ENCODE peak calls at places on chromosomes 4 and X, in eight cellular contexts. D is IMR-90, N is tibial nerve, U is NB4, R is GM12865, K is fibroblast of the aortic adventitia, X is psoas muscle, F is epithelial cell of proximal tubule. A is an unnamed sample.

GRCh38 chrX:151082077-151082948 is 94.1 kb upstream of the GPR50 start:
- DNase-seq in D (peak), N (peak), U (peak), R (peak), K (peak), X (peak), F (no peak), A (peak)

GRCh38 chrX:41732260-41732659 is 8.3 kb downstream of the GPR82 start:
- DNase-seq in D (no peak), N (no peak), U (no peak), R (no peak), K (no peak), X (no peak), F (no peak), A (no peak)

GRCh38 chr4:36187723-36188333 is 56.5 kb downstream of the ARAP2 start:
- DNase-seq in D (peak), N (no peak), U (peak), R (peak), K (peak), X (no peak), F (no peak), A (no peak)

GRCh38 chrX:132184871-132185270 is 34.4 kb downstream of the RAP2C start:
- DNase-seq in D (no peak), N (no peak), U (no peak), R (no peak), K (no peak), X (no peak), F (no peak), A (no peak)

GRCh38 chr4:47002593-47002992 is 9.2 kb upstream of the GABRA4 start:
- DNase-seq in D (peak), N (no peak), U (no peak), R (no peak), K (peak), X (no peak), F (no peak), A (no peak)

GRCh38 chr4:79042079-79042674 is 102.9 kb upstream of the PAQR3 start:
- DNase-seq in D (peak), N (peak), U (peak), R (peak), K (peak), X (no peak), F (no peak), A (no peak)

GRCh38 chrX:47422444-47422843 is 52.1 kb downstream of the ZNF157 start:
- DNase-seq in D (no peak), N (no peak), U (no peak), R (no peak), K (no peak), X (no peak), F (no peak), A (no peak)

GRCh38 chrX:12947545-12948235 is 27.2 kb upstream of the TMSB4X start:
- DNase-seq in D (no peak), N (no peak), U (no peak), R (peak), K (no peak), X (no peak), F (no peak), A (no peak)

GRCh38 chrX:68193234-68193633 is 240.1 kb downstream of the OPHN1 start:
- DNase-seq in D (no peak), N (no peak), U (no peak), R (no peak), K (no peak), X (no peak), F (no peak), A (no peak)

GRCh38 chrX:39491548-39492297 is 606.0 kb downstream of the BCOR start:
- DNase-seq in D (no peak), N (no peak), U (peak), R (peak), K (no peak), X (no peak), F (no peak), A (no peak)

GRCh38 chrX:8738588-8739189 is 6.8 kb upstream of the ANOS1 start:
- DNase-seq in D (peak), N (peak), U (peak), R (peak), K (peak), X (peak), F (no peak), A (peak)

GRCh38 chrX:2828404-2829065 is at the start of gene GYG2:
- DNase-seq in D (peak), N (no peak), U (no peak), R (no peak), K (peak), X (no peak), F (no peak), A (no peak)
- H3K4me3 ChIP-seq in D (peak), N (no peak), U (no peak), R (no peak), K (peak), X (no peak), F (peak), A (peak)

GRCh38 chr4:118849867-118850812 is 14.2 kb upstream of the SEC24D start:
- DNase-seq in D (peak), N (no peak), U (peak), R (peak), K (peak), X (no peak), F (no peak), A (no peak)
- H3K4me3 ChIP-seq in D (peak), N (peak), U (peak), R (peak), K (peak), X (peak), F (peak), A (peak)

DNA sequence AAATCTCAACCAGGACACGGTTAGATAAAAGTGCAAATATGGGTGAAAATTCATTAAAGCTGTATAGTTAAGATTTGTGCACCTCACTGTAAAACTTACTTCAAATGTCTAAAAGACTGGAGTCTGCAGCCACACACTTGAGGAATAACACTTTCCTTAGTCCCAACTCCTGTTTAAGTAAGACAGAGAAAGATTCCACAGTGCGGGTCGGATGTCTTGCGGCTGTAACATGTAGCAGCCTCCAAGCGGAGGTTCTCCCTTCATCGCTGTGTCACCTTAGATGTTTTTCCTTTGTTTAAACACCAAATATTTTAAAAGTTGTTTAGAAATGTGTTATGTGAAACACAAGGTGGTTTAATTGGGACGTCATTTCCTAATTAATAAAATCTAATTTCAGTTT is 905 bp upstream of the MAEA start:
- DNase-seq in D (no peak), N (no peak), U (no peak), R (no peak), K (no peak), X (no peak), F (no peak), A (no peak)
- H3K4me3 ChIP-seq in D (peak), N (peak), U (peak), R (peak), K (peak), X (peak), F (peak), A (no peak)

DNA sequence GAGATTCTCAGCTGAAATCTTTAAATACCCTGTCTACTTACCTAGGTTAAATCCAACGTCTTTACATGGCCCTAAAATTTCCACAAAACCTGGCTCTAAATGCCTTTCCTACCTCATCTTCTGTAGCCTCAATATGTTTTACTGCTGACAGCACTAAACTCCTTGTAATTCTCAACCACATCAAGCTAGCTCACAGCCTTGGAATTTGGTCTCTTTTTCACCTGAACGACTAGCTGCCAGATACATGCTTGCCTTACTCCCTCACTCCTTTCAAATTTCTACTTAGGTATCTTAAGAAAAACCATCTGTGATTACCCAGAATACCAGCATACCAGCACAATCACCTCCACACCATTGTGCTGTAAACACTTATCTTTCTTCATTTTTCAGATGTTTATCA is 635.6 kb upstream of the PCDH10 start:
- DNase-seq in D (no peak), N (no peak), U (no peak), R (no peak), K (no peak), X (no peak), F (no peak), A (no peak)
- H3K4me3 ChIP-seq in D (no peak), N (no peak), U (no peak), R (no peak), K (no peak), X (no peak), F (no peak), A (no peak)

A was measured in ovary.